ENCODE peak calls at places on chromosomes 12 and 14, in five cellular contexts. S is glutamatergic neuron, Q is upper lobe of left lung, U is progenitor cell of endocrine pancreas, K is psoas muscle. W is an unnamed sample.

GRCh38 chr14:88533203-88533602 is 21.6 kb downstream of the PTPN21 start:
- DNase-seq in Q (no peak), S (no peak), K (no peak), U (no peak), W (no peak)

GRCh38 chr12:85147331-85147730 is 111.2 kb downstream of the LRRIQ1 start:
- DNase-seq in U (no peak), K (no peak), Q (no peak), S (no peak), W (no peak)

GRCh38 chr12:76784600-76785051 is 20.7 kb downstream of the ZDHHC17 start:
- DNase-seq in Q (no peak), K (no peak), S (no peak), U (no peak), W (no peak)

GRCh38 chr12:117033382-117034045 is 65.7 kb downstream of the TESC start:
- DNase-seq in S (no peak), K (no peak), Q (no peak), U (no peak), W (no peak)

GRCh38 chr14:66038214-66038977 is 447.8 kb upstream of the CCDC196 start:
- DNase-seq in Q (peak), K (no peak), U (no peak), S (no peak), W (peak)

GRCh38 chr14:32438511-32438910 is 109.4 kb downstream of the AKAP6 start:
- DNase-seq in K (no peak), S (no peak), U (no peak), Q (no peak), W (no peak)

GRCh38 chr12:123916729-123917128 is 55.9 kb downstream of the CCDC92 start:
- DNase-seq in K (no peak), U (no peak), S (no peak), Q (no peak), W (no peak)

GRCh38 chr14:49420201-49420600 is 166.0 kb downstream of the RPS29 start:
- DNase-seq in Q (no peak), K (no peak), S (no peak), U (no peak), W (no peak)

GRCh38 chr12:44488180-44488579 is 387.9 kb downstream of the NELL2 start:
- DNase-seq in S (no peak), Q (no peak), U (no peak), K (no peak), W (no peak)

GRCh38 chr12:81077686-81078441 is at the start of gene ACSS3:
- DNase-seq in K (peak), U (peak), S (peak), Q (peak), W (peak)

GRCh38 chr12:104507672-104508071 is 50.9 kb downstream of the CHST11 start:
- DNase-seq in S (no peak), U (no peak), K (no peak), Q (no peak), W (no peak)

GRCh38 chr12:14965221-14965620 is 3.8 kb upstream of the ARHGDIB start:
- DNase-seq in U (no peak), K (no peak), Q (no peak), S (no peak), W (no peak)

GRCh38 chr14:75281691-75282000 is 3.0 kb downstream of the FOS start:
- DNase-seq in K (no peak), U (no peak), Q (no peak), S (no peak), W (no peak)

GRCh38 chr14:91947196-91948184 is at the start of gene FBLN5:
- DNase-seq in Q (peak), K (peak), S (peak), U (peak), W (no peak)

GRCh38 chr12:124296295-124296915 is 1.5 kb downstream of the RFLNA start:
- DNase-seq in S (peak), K (no peak), U (no peak), Q (no peak), W (no peak)

GRCh38 chr14:93079321-93079720 is 36.4 kb downstream of the ITPK1 start:
- DNase-seq in U (no peak), Q (no peak), K (no peak), S (no peak), W (no peak)

GRCh38 chr14:64724578-64724930 is 20.3 kb downstream of the PLEKHG3 start:
- DNase-seq in Q (no peak), U (no peak), K (no peak), S (peak), W (no peak)

GRCh38 chr12:53736602-53737493 is 9.6 kb upstream of the CALCOCO1 start:
- DNase-seq in U (no peak), Q (no peak), S (peak), K (no peak), W (no peak)

GRCh38 chr12:109608796-109609195 is 35.2 kb downstream of the MVK start:
- DNase-seq in Q (no peak), U (no peak), K (no peak), S (no peak), W (no peak)

GRCh38 chr12:63916561-63917476 is 72.3 kb downstream of the SRGAP1 start:
- DNase-seq in Q (no peak), K (no peak), U (no peak), S (no peak), W (no peak)

GRCh38 chr14:104496095-104496494 is 83.5 kb upstream of the C14orf180 start:
- DNase-seq in Q (no peak), S (no peak), K (no peak), U (peak), W (no peak)

GRCh38 chr14:34081126-34081575 is 130.3 kb upstream of the EGLN3 start:
- DNase-seq in U (no peak), S (no peak), Q (no peak), K (no peak), W (no peak)

GRCh38 chr14:21985081-21985480 is 311.5 kb upstream of the OR4E1 start:
- DNase-seq in K (no peak), U (no peak), Q (no peak), S (no peak), W (no peak)

GRCh38 chr14:21988413-21988812 is 314.8 kb upstream of the OR4E1 start:
- DNase-seq in S (no peak), Q (no peak), U (no peak), K (no peak), W (no peak)

GRCh38 chr14:21989090-21989489 is 315.5 kb upstream of the OR4E1 start:
- DNase-seq in U (no peak), Q (no peak), S (no peak), K (no peak), W (no peak)

GRCh38 chr14:21990116-21990515 is 316.5 kb upstream of the OR4E1 start:
- DNase-seq in U (no peak), S (no peak), Q (no peak), K (no peak), W (no peak)

GRCh38 chr14:21987937-21988336 is 314.3 kb upstream of the OR4E1 start:
- DNase-seq in K (no peak), Q (no peak), S (no peak), U (no peak), W (peak)
- TF ChIP-seq CTCF in K (no peak), Q (no peak), S (peak), U (peak), W (peak)

DNA sequence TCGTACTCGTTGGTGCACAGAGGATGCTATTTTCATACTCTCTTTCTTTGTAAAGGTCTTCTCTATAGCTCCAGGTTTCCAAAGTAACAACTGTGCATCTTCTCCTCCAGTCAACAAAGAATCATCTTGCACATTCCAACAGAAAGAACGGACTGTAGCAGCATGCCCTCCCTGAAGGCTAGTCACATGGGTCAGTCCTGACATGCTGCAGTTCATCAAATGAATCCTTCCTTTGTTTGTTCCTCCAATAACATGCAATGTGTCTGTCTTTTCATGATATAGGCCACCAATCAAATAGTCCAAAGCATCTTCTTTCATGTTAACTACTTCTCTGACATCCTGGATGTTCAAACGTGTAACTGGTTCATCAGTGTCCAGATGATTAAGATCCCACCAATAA is 42.9 kb downstream of the WDR89 start:
- DNase-seq in Q (no peak), U (no peak), S (no peak), K (no peak), W (no peak)
- TF ChIP-seq CTCF in Q (no peak), U (no peak), S (no peak), K (no peak), W (no peak)

DNA sequence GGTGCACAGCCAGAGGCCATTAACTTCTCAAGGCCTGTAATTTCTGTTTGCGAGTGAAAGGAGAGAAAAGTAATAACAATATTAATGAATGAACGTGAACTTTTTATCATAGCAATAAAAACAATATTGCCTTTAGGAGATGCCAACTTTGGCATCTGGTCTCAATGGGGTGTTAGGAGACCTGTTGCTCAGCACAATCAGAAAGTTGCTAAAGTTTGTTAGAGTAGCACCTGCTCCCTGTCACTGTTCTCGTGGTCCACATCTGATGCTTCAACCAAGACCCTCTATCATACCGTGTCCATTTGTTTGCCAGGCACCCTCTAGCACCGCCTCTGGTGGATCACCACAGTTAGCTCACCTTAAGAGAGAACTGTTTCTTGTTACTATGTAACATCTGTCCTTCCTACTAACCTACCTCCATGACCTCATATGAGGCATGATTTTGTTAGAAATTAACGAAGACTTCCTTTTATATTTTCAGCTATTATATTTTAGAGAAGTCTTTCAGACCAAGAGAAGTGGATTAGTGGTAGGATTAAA is 12.5 kb upstream of the CLEC4E start:
- DNase-seq in Q (no peak), S (no peak), U (no peak), K (no peak), W (no peak)
- TF ChIP-seq CTCF in Q (no peak), S (no peak), U (peak), K (no peak), W (peak)

DNA sequence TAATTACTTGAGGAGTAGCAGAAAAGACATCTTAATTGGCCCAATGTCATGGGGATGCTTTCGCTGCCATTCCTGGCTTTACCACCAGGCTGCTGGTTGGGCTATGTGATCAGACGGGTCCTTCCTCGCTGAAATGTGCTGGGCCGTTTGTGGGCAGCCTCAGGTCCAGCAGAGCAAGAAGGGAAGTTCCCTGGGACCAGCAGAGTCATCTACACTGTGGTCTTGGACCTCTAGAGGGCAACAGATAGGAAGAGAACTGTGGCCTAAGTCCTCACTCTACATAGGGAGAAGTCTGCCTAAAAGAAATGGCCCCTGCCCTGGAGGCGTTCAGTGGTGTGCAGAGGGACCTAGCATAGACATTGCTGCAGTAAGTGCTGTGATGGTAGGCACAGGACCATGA is 10.9 kb downstream of the EVL start:
- DNase-seq in K (peak), Q (peak), S (no peak), U (no peak), W (no peak)
- TF ChIP-seq CTCF in K (no peak), Q (peak), S (peak), U (no peak), W (peak)

GRCh38 chr14:77910506-77910905 is 110.6 kb downstream of the ADCK1 start:
- DNase-seq in Q (no peak), K (no peak), S (no peak), U (peak), W (no peak)

GRCh38 chr14:77909911-77910310 is 110.0 kb downstream of the ADCK1 start:
- DNase-seq in S (no peak), U (no peak), K (no peak), Q (no peak), W (no peak)

GRCh38 chr14:77908847-77909246 is 108.9 kb downstream of the ADCK1 start:
- DNase-seq in K (no peak), U (no peak), Q (no peak), S (no peak), W (no peak)

GRCh38 chr14:77914073-77914721 is 114.3 kb downstream of the ADCK1 start:
- DNase-seq in U (no peak), K (no peak), S (no peak), Q (no peak), W (no peak)

GRCh38 chr14:77912754-77913556 is 113.0 kb downstream of the ADCK1 start:
- DNase-seq in U (no peak), S (no peak), K (no peak), Q (no peak), W (no peak)
- TF ChIP-seq CTCF in U (no peak), S (no peak), K (no peak), Q (no peak), W (no peak)

GRCh38 chr12:119804011-119804641 is 73.0 kb downstream of the CIT start:
- DNase-seq in K (peak), S (peak), Q (peak), U (peak), W (peak)
- TF ChIP-seq CTCF in K (peak), S (no peak), Q (no peak), U (peak), W (peak)

DNA sequence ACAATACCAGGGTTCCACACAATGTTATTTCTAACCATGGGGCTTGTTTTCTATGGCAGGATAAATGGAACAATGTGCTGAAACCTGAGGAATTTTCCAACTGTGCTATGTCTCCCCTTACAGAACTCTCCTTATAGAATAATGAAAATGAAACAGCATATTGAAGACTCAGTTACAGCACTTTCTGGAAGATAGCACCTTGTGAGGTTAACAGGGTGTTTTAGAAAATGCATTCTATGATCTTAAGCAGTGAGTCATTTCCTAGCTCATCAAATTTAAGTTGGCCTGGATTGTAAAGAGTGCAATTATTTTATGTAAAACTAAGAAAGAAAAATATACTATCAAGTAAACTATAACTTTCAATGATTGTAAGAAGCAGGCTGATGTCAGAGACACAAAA is 60.1 kb upstream of the CNTN1 start:
- DNase-seq in K (no peak), S (no peak), U (no peak), Q (no peak), W (no peak)
- TF ChIP-seq CTCF in K (no peak), S (no peak), U (no peak), Q (no peak), W (no peak)

GRCh38 chr12:122868471-122869177 is 27.3 kb downstream of the VPS37B start:
- DNase-seq in U (no peak), S (no peak), Q (peak), K (no peak), W (no peak)

GRCh38 chr12:122866379-122866778 is 29.5 kb downstream of the VPS37B start:
- DNase-seq in Q (no peak), U (no peak), S (peak), K (no peak), W (no peak)

GRCh38 chr12:122866950-122867607 is 28.8 kb downstream of the VPS37B start:
- DNase-seq in Q (no peak), U (no peak), S (peak), K (no peak), W (no peak)

GRCh38 chr12:122869207-122869973 is 26.5 kb downstream of the VPS37B start:
- DNase-seq in U (no peak), S (no peak), K (no peak), Q (peak), W (no peak)

GRCh38 chr12:122867701-122868461 is 28.0 kb downstream of the VPS37B start:
- DNase-seq in Q (no peak), U (no peak), K (peak), S (no peak), W (no peak)
- TF ChIP-seq CTCF in Q (peak), U (peak), K (peak), S (no peak), W (peak)

GRCh38 chr12:2335109-2335508 is 282.3 kb downstream of the CACNA1C start:
- DNase-seq in K (no peak), S (no peak), Q (no peak), U (no peak), W (no peak)
- TF ChIP-seq CTCF in K (no peak), S (no peak), Q (no peak), U (no peak), W (no peak)